ENCODE peak calls at places on chromosomes 6 and 20, in nine cellular contexts. E is cardiac muscle cell, W is mammary epithelial cell, Q is transverse colon, I is tibial artery, U is stomach, B is skeletal muscle cell, J is mesendoderm, N is ascending aorta. S is an unnamed sample.

GRCh38 chr20:63244468-63244867 is 8.8 kb downstream of the BIRC7 start:
- DNase-seq in E (no peak), W (no peak), Q (no peak), I (no peak), U (no peak), B (no peak), J (no peak), N (no peak), S (no peak)

GRCh38 chr6:85236636-85237035 is 213.2 kb upstream of the NT5E start:
- DNase-seq in E (no peak), W (no peak), Q (no peak), I (no peak), U (no peak), B (no peak), J (no peak), N (no peak), S (no peak)

GRCh38 chr6:139249387-139249786 is 42.4 kb downstream of the TXLNB start:
- DNase-seq in E (no peak), W (no peak), Q (no peak), I (no peak), U (no peak), B (no peak), J (no peak), N (no peak), S (no peak)

GRCh38 chr6:21914121-21914973 is 320.8 kb downstream of the SOX4 start:
- DNase-seq in E (no peak), W (peak; percentile 61), Q (peak; percentile 55), I (peak; percentile 69), U (peak; percentile 91), B (no peak), J (no peak), N (peak; percentile 85), S (no peak)

GRCh38 chr6:2129076-2129695 is 116.2 kb downstream of the GMDS start:
- DNase-seq in E (no peak), W (no peak), Q (no peak), I (no peak), U (no peak), B (no peak), J (no peak), N (no peak), S (no peak)

GRCh38 chr20:57341657-57342056 is 9.4 kb upstream of the RAE1 start:
- DNase-seq in E (no peak), W (no peak), Q (no peak), I (no peak), U (no peak), B (no peak), J (no peak), N (no peak), S (no peak)

GRCh38 chr6:156781882-156782631 is 4.9 kb downstream of the ARID1B start:
- DNase-seq in E (no peak), W (no peak), Q (no peak), I (no peak), U (no peak), B (no peak), J (no peak), N (no peak), S (peak; percentile 39)

GRCh38 chr20:53582574-53583351 is 10.9 kb downstream of the ZNF217 start:
- DNase-seq in E (no peak), W (peak; percentile 98), Q (no peak), I (peak; percentile 29), U (peak; percentile 26), B (peak; percentile 89), J (peak; percentile 49), N (peak; percentile 63), S (peak; percentile 73)

GRCh38 chr20:34522969-34523871 is 7.0 kb downstream of the DYNLRB1 start:
- DNase-seq in E (peak; percentile 52), W (peak; percentile 17), Q (peak; percentile 72), I (no peak), U (peak; percentile 49), B (peak; percentile 38), J (peak; percentile 89), N (no peak), S (peak; percentile 83)

GRCh38 chr20:22584630-22584921 is 204 bp upstream of the FOXA2 start:
- DNase-seq in E (no peak), W (no peak), Q (peak; percentile 88), I (no peak), U (peak; percentile 92), B (no peak), J (peak; percentile 84), N (no peak), S (no peak)

GRCh38 chr6:34093854-34094430 is 51.9 kb downstream of the GRM4 start:
- DNase-seq in E (no peak), W (no peak), Q (no peak), I (no peak), U (no peak), B (no peak), J (no peak), N (no peak), S (no peak)

GRCh38 chr6:143061597-143062385 is 1.1 kb downstream of the AIG1 start:
- DNase-seq in E (no peak), W (no peak), Q (no peak), I (no peak), U (no peak), B (no peak), J (no peak), N (no peak), S (no peak)
- H3K4me3 ChIP-seq in E (peak overlapping the region; percentile 66), W (peak overlapping the region; percentile 74), Q (no peak overlapping the region), I (peak overlapping the region; percentile 98), U (peak overlapping the region; percentile 65), B (no peak overlapping the region), J (no peak overlapping the region), N (peak overlapping the region; percentile 89), S (peak overlapping the region; percentile 93)

GRCh38 chr6:147297663-147298313 is 93.6 kb downstream of the STXBP5 start:
- DNase-seq in E (no peak), W (no peak), Q (no peak), I (no peak), U (no peak), B (no peak), J (no peak), N (no peak), S (peak; percentile 29)

GRCh38 chr6:147301070-147301469 is 96.9 kb downstream of the STXBP5 start:
- DNase-seq in E (no peak), W (no peak), Q (no peak), I (no peak), U (no peak), B (no peak), J (no peak), N (no peak), S (no peak)

GRCh38 chr6:147299035-147299434 is 94.8 kb downstream of the STXBP5 start:
- DNase-seq in E (no peak), W (no peak), Q (no peak), I (no peak), U (no peak), B (no peak), J (no peak), N (no peak), S (no peak)

GRCh38 chr6:147298461-147298860 is 94.2 kb downstream of the STXBP5 start:
- DNase-seq in E (no peak), W (peak; percentile 6), Q (no peak), I (no peak), U (no peak), B (no peak), J (no peak), N (no peak), S (no peak)

DNA sequence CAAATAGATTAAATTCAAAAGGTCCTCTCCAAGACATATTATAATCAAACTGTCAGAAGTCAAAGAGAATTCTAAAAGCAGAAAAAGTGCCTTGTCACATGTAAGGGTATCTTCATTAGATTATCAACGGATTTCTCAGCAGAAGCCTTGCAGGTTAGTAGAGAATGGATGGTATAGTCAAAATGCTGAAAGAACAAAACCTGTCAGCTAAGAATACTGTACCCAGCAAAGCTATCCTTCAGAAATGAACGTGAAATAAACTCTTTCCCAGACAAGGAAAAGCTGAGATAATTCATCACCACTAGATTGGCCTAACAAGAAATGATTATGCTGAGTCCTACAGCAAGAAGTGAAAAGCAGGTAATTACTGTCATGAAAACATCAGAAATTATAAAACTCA is 92.9 kb downstream of the STXBP5 start:
- DNase-seq in E (no peak), W (no peak), Q (no peak), I (no peak), U (no peak), B (no peak), J (no peak), N (no peak), S (no peak)
- H3K4me3 ChIP-seq in E (no peak overlapping the region), W (no peak overlapping the region), Q (no peak overlapping the region), I (no peak overlapping the region), U (no peak overlapping the region), B (no peak overlapping the region), J (no peak overlapping the region), N (no peak overlapping the region), S (no peak overlapping the region)

DNA sequence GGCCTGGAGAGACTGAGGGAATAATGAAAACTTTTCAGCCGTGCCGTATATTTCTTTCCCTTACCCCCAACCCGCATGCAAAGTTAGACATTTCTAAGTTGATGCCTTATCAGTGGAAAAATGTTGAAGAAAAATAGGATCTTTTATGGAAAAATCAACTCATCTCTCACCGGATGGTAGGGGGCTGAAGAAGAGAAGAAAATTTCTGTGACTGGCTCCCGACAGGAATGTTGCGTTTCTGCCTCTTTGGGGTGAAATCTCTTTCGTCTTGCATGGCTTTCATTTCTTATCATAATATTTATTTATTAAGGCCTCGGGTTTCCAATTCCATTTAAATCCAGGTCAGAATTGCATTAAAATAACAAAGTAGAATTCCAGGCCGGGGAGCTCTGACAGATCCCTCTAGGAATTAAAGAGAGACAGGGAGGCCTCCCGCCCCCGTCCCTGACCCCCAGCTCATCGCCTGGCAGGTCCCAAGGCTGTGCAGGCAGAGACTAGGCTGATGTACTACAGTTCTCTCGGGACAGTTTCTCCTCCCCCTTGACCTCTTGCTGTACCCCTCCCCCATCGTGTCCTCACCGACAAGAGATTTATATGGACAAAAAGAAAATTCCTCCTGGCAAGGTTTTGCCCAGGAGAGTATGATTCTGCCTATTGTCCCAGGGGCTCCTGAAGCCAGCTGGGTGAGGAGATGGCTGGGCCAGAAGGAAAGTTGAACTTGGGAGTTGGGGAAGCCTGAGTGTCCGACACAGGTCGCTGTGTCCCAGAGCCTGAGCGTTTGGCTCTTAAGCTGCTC is 1.3 kb downstream of the SCUBE3 start:
- DNase-seq in E (peak; percentile 64), W (no peak), Q (no peak), I (no peak), U (no peak), B (peak; percentile 15), J (peak; percentile 44), N (no peak), S (no peak)
- H3K4me3 ChIP-seq in E (peak overlapping the region; percentile 68), W (no peak overlapping the region), Q (no peak overlapping the region), I (peak overlapping the region; percentile 90), U (peak overlapping the region; percentile 59), B (peak overlapping the region; percentile 69), J (no peak overlapping the region), N (peak overlapping the region; percentile 77), S (peak overlapping the region; percentile 56)

GRCh38 chr6:140535511-140535910 is 1161.1 kb upstream of the CITED2 start:
- DNase-seq in E (no peak), W (peak; percentile 26), Q (no peak), I (no peak), U (no peak), B (no peak), J (no peak), N (no peak), S (no peak)

GRCh38 chr6:140537211-140537610 is 1162.8 kb upstream of the CITED2 start:
- DNase-seq in E (no peak), W (no peak), Q (no peak), I (no peak), U (no peak), B (no peak), J (peak; percentile 11), N (no peak), S (no peak)

GRCh38 chr6:140538926-140539325 is 1164.5 kb upstream of the CITED2 start:
- DNase-seq in E (no peak), W (peak; percentile 16), Q (no peak), I (no peak), U (no peak), B (no peak), J (peak; percentile 37), N (no peak), S (no peak)

GRCh38 chr6:140540743-140541142 is 1166.3 kb upstream of the CITED2 start:
- DNase-seq in E (no peak), W (no peak), Q (no peak), I (no peak), U (no peak), B (no peak), J (no peak), N (no peak), S (no peak)

GRCh38 chr6:140537834-140538680 is 1163.6 kb upstream of the CITED2 start:
- DNase-seq in E (peak; percentile 71), W (peak; percentile 72), Q (no peak), I (peak; percentile 31), U (no peak), B (peak; percentile 98), J (peak; percentile 98), N (peak; percentile 79), S (peak; percentile 95)
- H3K4me3 ChIP-seq in E (no peak overlapping the region), W (no peak overlapping the region), Q (no peak overlapping the region), I (peak overlapping the region; percentile 5), U (no peak overlapping the region), B (no peak overlapping the region), J (no peak overlapping the region), N (no peak overlapping the region), S (no peak overlapping the region)

S was measured in SJSA1.